ENCODE peak calls at places on chromosomes 4 and X, in five cellular contexts. E is CD8-positive, alpha-beta T cell; Z is EH; F is activated CD4-positive, alpha-beta T cell treated with anti-CD3 and anti-CD28 coated beads, Interleukin-2, amount 10 ng/mL, durations not matched to agents 7 days and 5 days; K is GM13977. M is an unnamed sample.

GRCh38 chr4:2867758-2868491 is 24.3 kb downstream of the ADD1 start:
- DNase-seq in E (no peak), F (no peak), Z (peak), K (no peak), M (peak)

GRCh38 chrX:78650906-78651437 is 8.2 kb downstream of the RTL3 start:
- DNase-seq in K (peak), F (peak), E (no peak), Z (peak), M (no peak)

GRCh38 chrX:125289209-125289608 is 30.5 kb upstream of the TEX13C start:
- DNase-seq in K (no peak), Z (no peak), F (no peak), E (no peak), M (no peak)

GRCh38 chr4:120922390-120923200 is at the start of gene PRDM5:
- DNase-seq in K (peak), F (peak), E (no peak), Z (peak), M (peak)

GRCh38 chr4:8259743-8260430 is 9.7 kb upstream of the HTRA3 start:
- DNase-seq in E (no peak), F (no peak), Z (no peak), K (no peak), M (no peak)

GRCh38 chr4:172950990-172951389 is 217.6 kb upstream of the GALNT7 start:
- DNase-seq in K (no peak), E (no peak), Z (no peak), F (no peak), M (no peak)

GRCh38 chr4:159229164-159229563 is 126.3 kb downstream of the RAPGEF2 start:
- DNase-seq in E (no peak), Z (peak), K (no peak), F (no peak), M (no peak)

GRCh38 chr4:82047731-82048130 is 326.1 kb downstream of the HNRNPD start:
- DNase-seq in F (no peak), K (no peak), E (no peak), Z (no peak), M (no peak)

GRCh38 chr4:124343711-124344110 is 368.8 kb downstream of the ANKRD50 start:
- DNase-seq in F (no peak), E (no peak), K (no peak), Z (peak), M (no peak)

GRCh38 chrX:154724999-154725756 is 25.7 kb downstream of the GAB3 start:
- DNase-seq in E (no peak), K (no peak), Z (no peak), F (no peak), M (no peak)

GRCh38 chr4:6116696-6117285 is 83.6 kb downstream of the JAKMIP1 start:
- DNase-seq in F (no peak), K (no peak), Z (no peak), E (no peak), M (no peak)

GRCh38 chr4:75142850-75143249 is 209.9 kb downstream of the PARM1 start:
- DNase-seq in E (no peak), Z (peak), K (no peak), F (no peak), M (no peak)

GRCh38 chrX:139932077-139932900 is 564 bp downstream of the ATP11C start:
- DNase-seq in F (peak), K (peak), E (peak), Z (peak), M (peak)

GRCh38 chrX:109770780-109771179 is 37.7 kb upstream of the ACSL4 start:
- DNase-seq in K (no peak), F (no peak), E (no peak), Z (no peak), M (no peak)

GRCh38 chr4:183175631-183176232 is 76.7 kb downstream of the WWC2 start:
- DNase-seq in K (no peak), Z (peak), F (no peak), E (no peak), M (no peak)

GRCh38 chrX:86078650-86079049 is 31.3 kb upstream of the CHM start:
- DNase-seq in E (no peak), K (no peak), F (no peak), Z (no peak), M (no peak)

GRCh38 chr4:106541253-106541652 is 172.7 kb upstream of the GIMD1 start:
- DNase-seq in K (no peak), E (no peak), F (no peak), Z (peak), M (no peak)

GRCh38 chr4:148056879-148057278 is 325.0 kb downstream of the ARHGAP10 start:
- DNase-seq in Z (peak), K (peak), F (peak), E (peak), M (peak)

GRCh38 chrX:151476597-151476996 is 79.6 kb downstream of the VMA21 start:
- DNase-seq in F (no peak), E (no peak), K (no peak), Z (peak), M (no peak)

GRCh38 chr4:164943192-164943591 is 34.3 kb downstream of the TRIM61 start:
- DNase-seq in Z (no peak), K (no peak), E (no peak), F (no peak), M (no peak)

GRCh38 chrX:10875995-10876394 is 235.1 kb upstream of the HCCS start:
- DNase-seq in F (no peak), K (peak), E (no peak), Z (no peak), M (no peak)

GRCh38 chrX:9465380-9466114 is 689 bp downstream of the TBL1X start:
- DNase-seq in K (peak), Z (peak), E (no peak), F (peak), M (peak)

GRCh38 chr4:143668930-143669553 is 31.4 kb downstream of the FREM3 start:
- DNase-seq in Z (no peak), K (peak), E (no peak), F (no peak), M (no peak)

GRCh38 chr4:184765473-184766346 is 31.8 kb upstream of the CENPU start:
- DNase-seq in K (no peak), E (no peak), Z (no peak), F (no peak), M (no peak)

GRCh38 chr4:140053185-140053584 is 100.8 kb downstream of the MAML3 start:
- DNase-seq in K (no peak), F (no peak), Z (no peak), E (no peak), M (no peak)

GRCh38 chr4:98546910-98547544 is 111.4 kb downstream of the TSPAN5 start:
- DNase-seq in F (no peak), E (no peak), K (no peak), Z (peak), M (no peak)

GRCh38 chr4:47873877-47874571 is 36.2 kb upstream of the CORIN start:
- DNase-seq in Z (no peak), F (no peak), K (no peak), E (no peak), M (no peak)

GRCh38 chr4:22496165-22496813 is 19.6 kb downstream of the ADGRA3 start:
- DNase-seq in K (no peak), F (no peak), Z (peak), E (no peak), M (no peak)

GRCh38 chr4:63814171-63814964 is 594.9 kb downstream of the TECRL start:
- DNase-seq in Z (no peak), K (no peak), E (no peak), F (no peak), M (no peak)

GRCh38 chr4:188433916-188434315 is 294.7 kb downstream of the TRIML1 start:
- DNase-seq in K (no peak), Z (no peak), E (no peak), F (no peak), M (no peak)

GRCh38 chrX:24026403-24026801 is 584 bp downstream of the KLHL15 start:
- DNase-seq in Z (peak), K (no peak), E (no peak), F (no peak), M (no peak)

GRCh38 chr4:177008071-177008835 is 215.5 kb upstream of the VEGFC start:
- DNase-seq in E (no peak), K (no peak), F (no peak), Z (peak), M (no peak)

GRCh38 chr4:134636332-134637055 is 434.9 kb upstream of the PABPC4L start:
- DNase-seq in F (no peak), K (no peak), E (no peak), Z (no peak), M (no peak)

GRCh38 chr4:123361195-123361861 is 35.3 kb upstream of the SPRY1 start:
- DNase-seq in Z (peak), E (no peak), F (no peak), K (no peak), M (peak)

GRCh38 chrX:119687661-119688413 is 5.1 kb downstream of the SEPTIN6 start:
- DNase-seq in F (no peak), Z (peak), E (no peak), K (no peak), M (no peak)